ENCODE peak calls at places on chromosomes 12 and 14, in nine cellular contexts. One of them, this sample, is unnamed. For H3K36me3, the result is how much of the 10 kb centered on the place peaks cover.

GRCh38 chr14:66495214-66496098 is 9.3 kb downstream of the CCDC196 start:
- DNase-seq in HCT116: peak
- DNase-seq in K562: peak
- DNase-seq in stomach: peak
- DNase-seq in sigmoid colon: peak
- DNase-seq in GM23338: peak
- DNase-seq in transverse colon: peak
- DNase-seq in breast epithelium: peak
- DNase-seq in spleen: no peak
- DNase-seq in this sample: peak

GRCh38 chr12:31238764-31239387 is 87.1 kb downstream of the SINHCAF start:
- DNase-seq in HCT116: peak
- DNase-seq in K562: peak
- DNase-seq in stomach: peak
- DNase-seq in sigmoid colon: no peak
- DNase-seq in GM23338: peak
- DNase-seq in transverse colon: peak
- DNase-seq in breast epithelium: peak
- DNase-seq in spleen: no peak
- DNase-seq in this sample: peak

GRCh38 chr14:68733086-68733621 is 59.7 kb downstream of the ZFP36L1 start:
- DNase-seq in HCT116: no peak
- DNase-seq in K562: no peak
- DNase-seq in stomach: no peak
- DNase-seq in sigmoid colon: no peak
- DNase-seq in GM23338: no peak
- DNase-seq in transverse colon: no peak
- DNase-seq in breast epithelium: no peak
- DNase-seq in spleen: no peak
- DNase-seq in this sample: no peak

GRCh38 chr14:93100570-93100969 is 15.2 kb downstream of the ITPK1 start:
- DNase-seq in HCT116: no peak
- DNase-seq in K562: no peak
- DNase-seq in stomach: no peak
- DNase-seq in sigmoid colon: no peak
- DNase-seq in GM23338: no peak
- DNase-seq in transverse colon: no peak
- DNase-seq in breast epithelium: no peak
- DNase-seq in spleen: no peak
- DNase-seq in this sample: no peak

GRCh38 chr12:124610629-124611558 is 43.5 kb upstream of the NCOR2 start:
- DNase-seq in HCT116: no peak
- DNase-seq in K562: no peak
- DNase-seq in stomach: peak
- DNase-seq in sigmoid colon: no peak
- DNase-seq in GM23338: no peak
- DNase-seq in transverse colon: no peak
- DNase-seq in breast epithelium: no peak
- DNase-seq in spleen: peak
- DNase-seq in this sample: no peak

GRCh38 chr14:72541546-72541945 is 352.4 kb downstream of the DPF3 start:
- DNase-seq in HCT116: no peak
- DNase-seq in K562: no peak
- DNase-seq in stomach: no peak
- DNase-seq in sigmoid colon: no peak
- DNase-seq in GM23338: no peak
- DNase-seq in transverse colon: no peak
- DNase-seq in breast epithelium: no peak
- DNase-seq in spleen: no peak
- DNase-seq in this sample: no peak

GRCh38 chr12:56224102-56224701 is at the start of gene NABP2:
- DNase-seq in HCT116: peak
- DNase-seq in K562: peak
- DNase-seq in stomach: peak
- DNase-seq in sigmoid colon: peak
- DNase-seq in GM23338: peak
- DNase-seq in transverse colon: peak
- DNase-seq in breast epithelium: peak
- DNase-seq in spleen: peak
- DNase-seq in this sample: peak

GRCh38 chr14:56870336-56870735 is 60.1 kb upstream of the OTX2 start:
- DNase-seq in HCT116: no peak
- DNase-seq in K562: no peak
- DNase-seq in stomach: no peak
- DNase-seq in sigmoid colon: no peak
- DNase-seq in GM23338: no peak
- DNase-seq in transverse colon: no peak
- DNase-seq in breast epithelium: no peak
- DNase-seq in spleen: no peak
- DNase-seq in this sample: no peak

GRCh38 chr12:123232472-123232806 is 502 bp downstream of the MPHOSPH9 start:
- DNase-seq in HCT116: peak
- DNase-seq in K562: no peak
- DNase-seq in stomach: no peak
- DNase-seq in sigmoid colon: no peak
- DNase-seq in GM23338: no peak
- DNase-seq in transverse colon: no peak
- DNase-seq in breast epithelium: no peak
- DNase-seq in spleen: no peak
- DNase-seq in this sample: no peak

GRCh38 chr12:39763894-39764176 is 144.2 kb upstream of the ABCD2 start:
- DNase-seq in HCT116: no peak
- DNase-seq in K562: no peak
- DNase-seq in stomach: no peak
- DNase-seq in sigmoid colon: no peak
- DNase-seq in GM23338: peak
- DNase-seq in transverse colon: no peak
- DNase-seq in breast epithelium: no peak
- DNase-seq in spleen: no peak
- DNase-seq in this sample: no peak

GRCh38 chr12:46209914-46210834 is 58.7 kb downstream of the SLC38A1 start:
- DNase-seq in HCT116: no peak
- DNase-seq in K562: no peak
- DNase-seq in stomach: peak
- DNase-seq in sigmoid colon: peak
- DNase-seq in GM23338: peak
- DNase-seq in transverse colon: peak
- DNase-seq in breast epithelium: peak
- DNase-seq in spleen: peak
- DNase-seq in this sample: no peak

GRCh38 chr14:68513137-68513536 is 279.7 kb downstream of the ZFP36L1 start:
- DNase-seq in HCT116: no peak
- DNase-seq in K562: no peak
- DNase-seq in stomach: no peak
- DNase-seq in sigmoid colon: no peak
- DNase-seq in GM23338: no peak
- DNase-seq in transverse colon: no peak
- DNase-seq in breast epithelium: no peak
- DNase-seq in spleen: no peak
- DNase-seq in this sample: no peak

GRCh38 chr14:100342195-100342594 is 19.1 kb downstream of the SLC25A47 start:
- DNase-seq in HCT116: no peak
- DNase-seq in K562: no peak
- DNase-seq in stomach: no peak
- DNase-seq in sigmoid colon: no peak
- DNase-seq in GM23338: no peak
- DNase-seq in transverse colon: no peak
- DNase-seq in breast epithelium: no peak
- DNase-seq in spleen: peak
- DNase-seq in this sample: no peak

GRCh38 chr14:100336618-100337530 is 13.7 kb downstream of the SLC25A47 start:
- DNase-seq in HCT116: no peak
- DNase-seq in K562: no peak
- DNase-seq in stomach: peak
- DNase-seq in sigmoid colon: no peak
- DNase-seq in GM23338: no peak
- DNase-seq in transverse colon: no peak
- DNase-seq in breast epithelium: no peak
- DNase-seq in spleen: peak
- DNase-seq in this sample: no peak

GRCh38 chr14:100341301-100342031 is 18.3 kb downstream of the SLC25A47 start:
- DNase-seq in HCT116: no peak
- DNase-seq in K562: no peak
- DNase-seq in stomach: peak
- DNase-seq in sigmoid colon: no peak
- DNase-seq in GM23338: no peak
- DNase-seq in transverse colon: no peak
- DNase-seq in breast epithelium: no peak
- DNase-seq in spleen: peak
- DNase-seq in this sample: no peak

GRCh38 chr14:100339757-100340453 is 16.8 kb downstream of the SLC25A47 start:
- DNase-seq in HCT116: no peak
- DNase-seq in K562: no peak
- DNase-seq in stomach: no peak
- DNase-seq in sigmoid colon: no peak
- DNase-seq in GM23338: no peak
- DNase-seq in transverse colon: no peak
- DNase-seq in breast epithelium: no peak
- DNase-seq in spleen: peak
- DNase-seq in this sample: no peak

GRCh38 chr14:100340454-100340813 is 17.3 kb downstream of the SLC25A47 start:
- DNase-seq in HCT116: no peak
- DNase-seq in K562: no peak
- DNase-seq in stomach: no peak
- DNase-seq in sigmoid colon: no peak
- DNase-seq in GM23338: no peak
- DNase-seq in transverse colon: no peak
- DNase-seq in breast epithelium: no peak
- DNase-seq in spleen: peak
- DNase-seq in this sample: no peak
- H3K36me3 ChIP-seq in HCT116: under half
- H3K36me3 ChIP-seq in K562: half or more
- H3K36me3 ChIP-seq in stomach: under half
- H3K36me3 ChIP-seq in sigmoid colon: under half
- H3K36me3 ChIP-seq in GM23338: under half
- H3K36me3 ChIP-seq in transverse colon: under half
- H3K36me3 ChIP-seq in breast epithelium: under half
- H3K36me3 ChIP-seq in spleen: under half
- H3K36me3 ChIP-seq in this sample: under half

GRCh38 chr12:26185532-26186320 is 9.6 kb upstream of the SSPN start:
- DNase-seq in HCT116: no peak
- DNase-seq in K562: no peak
- DNase-seq in stomach: no peak
- DNase-seq in sigmoid colon: no peak
- DNase-seq in GM23338: peak
- DNase-seq in transverse colon: no peak
- DNase-seq in breast epithelium: no peak
- DNase-seq in spleen: no peak
- DNase-seq in this sample: no peak

GRCh38 chr12:26177303-26177702 is 18.1 kb upstream of the SSPN start:
- DNase-seq in HCT116: no peak
- DNase-seq in K562: no peak
- DNase-seq in stomach: no peak
- DNase-seq in sigmoid colon: no peak
- DNase-seq in GM23338: no peak
- DNase-seq in transverse colon: peak
- DNase-seq in breast epithelium: no peak
- DNase-seq in spleen: no peak
- DNase-seq in this sample: no peak

GRCh38 chr12:26176725-26177124 is 18.6 kb upstream of the SSPN start:
- DNase-seq in HCT116: no peak
- DNase-seq in K562: no peak
- DNase-seq in stomach: no peak
- DNase-seq in sigmoid colon: no peak
- DNase-seq in GM23338: no peak
- DNase-seq in transverse colon: no peak
- DNase-seq in breast epithelium: no peak
- DNase-seq in spleen: no peak
- DNase-seq in this sample: no peak

GRCh38 chr12:26182377-26182776 is 13.0 kb upstream of the SSPN start:
- DNase-seq in HCT116: no peak
- DNase-seq in K562: no peak
- DNase-seq in stomach: no peak
- DNase-seq in sigmoid colon: no peak
- DNase-seq in GM23338: no peak
- DNase-seq in transverse colon: no peak
- DNase-seq in breast epithelium: no peak
- DNase-seq in spleen: no peak
- DNase-seq in this sample: no peak

GRCh38 chr12:26179829-26180228 is 15.5 kb upstream of the SSPN start:
- DNase-seq in HCT116: no peak
- DNase-seq in K562: no peak
- DNase-seq in stomach: no peak
- DNase-seq in sigmoid colon: no peak
- DNase-seq in GM23338: no peak
- DNase-seq in transverse colon: no peak
- DNase-seq in breast epithelium: no peak
- DNase-seq in spleen: no peak
- DNase-seq in this sample: no peak
- TF ChIP-seq POLR2AphosphoS5 in HCT116: no peak
- TF ChIP-seq POLR2AphosphoS5 in K562: no peak
- TF ChIP-seq POLR2AphosphoS5 in stomach: no peak
- TF ChIP-seq POLR2AphosphoS5 in sigmoid colon: no peak
- TF ChIP-seq POLR2AphosphoS5 in GM23338: no peak
- TF ChIP-seq POLR2AphosphoS5 in transverse colon: no peak
- TF ChIP-seq POLR2AphosphoS5 in breast epithelium: no peak
- TF ChIP-seq POLR2AphosphoS5 in spleen: no peak
- TF ChIP-seq POLR2AphosphoS5 in this sample: no peak

DNA sequence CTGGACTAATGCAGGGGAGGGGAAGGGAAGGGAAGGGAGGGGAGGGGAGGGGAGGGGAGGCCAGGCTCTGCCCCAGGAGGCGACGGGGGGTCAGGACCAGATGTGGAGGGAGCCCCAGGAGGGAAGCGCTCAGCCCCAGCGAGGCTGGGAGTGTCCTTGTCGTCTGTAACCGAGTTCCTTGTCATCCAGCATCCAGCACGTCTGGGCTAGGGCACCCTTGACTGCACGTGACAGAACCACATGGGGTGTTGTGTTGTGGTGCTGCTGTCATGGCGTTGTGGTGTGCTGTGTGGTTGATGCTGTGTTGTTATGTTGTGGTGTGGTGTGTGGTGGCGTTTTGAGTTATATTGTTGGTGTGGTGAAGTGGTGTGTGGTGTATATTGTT is 28.4 kb upstream of the SFSWAP start:
- DNase-seq in HCT116: no peak
- DNase-seq in K562: no peak
- DNase-seq in stomach: no peak
- DNase-seq in sigmoid colon: no peak
- DNase-seq in GM23338: no peak
- DNase-seq in transverse colon: no peak
- DNase-seq in breast epithelium: no peak
- DNase-seq in spleen: peak
- DNase-seq in this sample: no peak
- H3K4me3 ChIP-seq in HCT116: no peak
- H3K4me3 ChIP-seq in K562: no peak
- H3K4me3 ChIP-seq in stomach: no peak
- H3K4me3 ChIP-seq in sigmoid colon: no peak
- H3K4me3 ChIP-seq in GM23338: no peak
- H3K4me3 ChIP-seq in transverse colon: no peak
- H3K4me3 ChIP-seq in breast epithelium: no peak
- H3K4me3 ChIP-seq in spleen: no peak
- H3K4me3 ChIP-seq in this sample: no peak

DNA sequence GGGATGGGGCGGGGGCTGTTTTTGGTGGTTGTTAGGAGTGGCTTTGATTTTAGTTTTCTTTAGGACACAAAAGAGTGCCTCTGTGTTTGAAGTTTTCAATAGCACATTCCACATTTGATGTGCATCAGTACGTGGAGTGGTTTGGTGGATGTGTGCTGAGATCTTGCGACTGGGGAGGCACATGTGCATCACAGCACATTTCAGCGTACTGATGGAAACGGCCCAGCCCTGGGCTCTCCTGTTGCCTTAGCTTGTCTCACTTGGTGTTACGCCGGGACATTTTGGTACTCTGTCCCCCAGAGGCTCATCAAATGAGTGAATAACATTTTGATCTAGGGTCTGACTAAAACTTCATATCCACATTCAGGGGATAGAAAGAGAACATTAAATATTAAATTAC is 70.5 kb downstream of the GNS start:
- DNase-seq in HCT116: no peak
- DNase-seq in K562: no peak
- DNase-seq in stomach: no peak
- DNase-seq in sigmoid colon: no peak
- DNase-seq in GM23338: no peak
- DNase-seq in transverse colon: no peak
- DNase-seq in breast epithelium: no peak
- DNase-seq in spleen: no peak
- DNase-seq in this sample: no peak
- H3K36me3 ChIP-seq in HCT116: under half
- H3K36me3 ChIP-seq in K562: half or more
- H3K36me3 ChIP-seq in stomach: under half
- H3K36me3 ChIP-seq in sigmoid colon: under half
- H3K36me3 ChIP-seq in GM23338: under half
- H3K36me3 ChIP-seq in transverse colon: under half
- H3K36me3 ChIP-seq in breast epithelium: under half
- H3K36me3 ChIP-seq in spleen: under half
- H3K36me3 ChIP-seq in this sample: under half

This sample was measured in SK-N-MC.